ENCODE peak calls at places on chromosome 5, in eight cellular contexts. V is nephron progenitor cell, B is GM23338, U is HCT116, A is HL-60, X is Calu3, I is fibroblast of lung, O is GM12865. W is an unnamed sample.

GRCh38 chr5:97124335-97124734 is 18.1 kb downstream of the LIX1 start:
- DNase-seq in U (no peak), I (peak), B (no peak), X (no peak), V (no peak), A (no peak), O (no peak), W (no peak)

GRCh38 chr5:67033893-67034605 is 162.6 kb downstream of the CD180 start:
- DNase-seq in I (peak), A (no peak), B (no peak), X (no peak), U (no peak), O (no peak), V (no peak), W (no peak)

GRCh38 chr5:122498163-122498562 is 186.1 kb downstream of the SNCAIP start:
- DNase-seq in A (no peak), B (peak), X (no peak), O (no peak), U (no peak), V (peak), I (no peak), W (no peak)

GRCh38 chr5:115179068-115179958 is 9.6 kb upstream of the TRIM36 start:
- DNase-seq in O (peak), X (peak), I (peak), B (peak), V (peak), U (no peak), A (no peak), W (no peak)

GRCh38 chr5:134051305-134051704 is 46.5 kb upstream of the VDAC1 start:
- DNase-seq in V (no peak), U (no peak), B (no peak), I (no peak), O (no peak), X (peak), A (no peak), W (no peak)

GRCh38 chr5:73030995-73031394 is 75.2 kb downstream of the FCHO2 start:
- DNase-seq in U (peak), O (no peak), I (peak), V (no peak), A (no peak), B (peak), X (peak), W (peak)

GRCh38 chr5:128413356-128413755 is 124.7 kb downstream of the FBN2 start:
- DNase-seq in A (no peak), B (no peak), X (no peak), U (no peak), I (peak), V (no peak), O (no peak), W (peak)

GRCh38 chr5:33984671-33985124 is at the start of gene SLC45A2:
- DNase-seq in O (no peak), U (no peak), A (no peak), V (no peak), B (no peak), I (peak), X (no peak), W (no peak)

GRCh38 chr5:54689411-54690251 is 172.1 kb downstream of the SNX18 start:
- DNase-seq in V (no peak), B (no peak), I (peak), A (no peak), X (no peak), U (no peak), O (no peak), W (no peak)

GRCh38 chr5:62000646-62001045 is 305.4 kb upstream of the KIF2A start:
- DNase-seq in X (no peak), V (no peak), B (no peak), A (no peak), O (no peak), U (no peak), I (no peak), W (no peak)

GRCh38 chr5:81878333-81878732 is 93.5 kb upstream of the ATG10 start:
- DNase-seq in U (no peak), I (peak), X (no peak), V (no peak), O (no peak), B (no peak), A (no peak), W (no peak)

GRCh38 chr5:127030259-127031146 is at the start of gene MARCHF3:
- DNase-seq in O (peak), A (peak), U (peak), I (peak), X (peak), B (peak), V (peak), W (peak)

GRCh38 chr5:166046956-166047355 is 2244.5 kb upstream of the WWC1 start:
- DNase-seq in X (no peak), O (no peak), V (no peak), I (no peak), A (no peak), B (no peak), U (no peak), W (no peak)

GRCh38 chr5:121949885-121950284 is 11.9 kb upstream of the SRFBP1 start:
- DNase-seq in X (peak), I (peak), U (peak), A (no peak), O (peak), B (peak), V (peak), W (peak)

GRCh38 chr5:113152053-113152452 is 175.5 kb downstream of the DCP2 start:
- DNase-seq in O (no peak), V (no peak), U (no peak), I (no peak), B (no peak), X (no peak), A (no peak), W (no peak)

GRCh38 chr5:60354322-60354721 is 345.6 kb downstream of the DEPDC1B start:
- DNase-seq in O (no peak), I (no peak), A (no peak), U (no peak), B (no peak), V (no peak), X (no peak), W (no peak)

GRCh38 chr5:175778951-175779475 is 92.4 kb upstream of the CPLX2 start:
- DNase-seq in V (no peak), A (no peak), O (no peak), I (peak), U (peak), X (no peak), B (peak), W (no peak)

GRCh38 chr5:75571547-75571946 is 39.7 kb upstream of the ANKDD1B start:
- DNase-seq in V (no peak), I (no peak), O (peak), X (no peak), B (no peak), U (no peak), A (no peak), W (no peak)

GRCh38 chr5:65103674-65104035 is 334.9 kb downstream of the CWC27 start:
- DNase-seq in V (no peak), A (no peak), I (no peak), O (no peak), U (no peak), X (no peak), B (peak), W (no peak)

DNA sequence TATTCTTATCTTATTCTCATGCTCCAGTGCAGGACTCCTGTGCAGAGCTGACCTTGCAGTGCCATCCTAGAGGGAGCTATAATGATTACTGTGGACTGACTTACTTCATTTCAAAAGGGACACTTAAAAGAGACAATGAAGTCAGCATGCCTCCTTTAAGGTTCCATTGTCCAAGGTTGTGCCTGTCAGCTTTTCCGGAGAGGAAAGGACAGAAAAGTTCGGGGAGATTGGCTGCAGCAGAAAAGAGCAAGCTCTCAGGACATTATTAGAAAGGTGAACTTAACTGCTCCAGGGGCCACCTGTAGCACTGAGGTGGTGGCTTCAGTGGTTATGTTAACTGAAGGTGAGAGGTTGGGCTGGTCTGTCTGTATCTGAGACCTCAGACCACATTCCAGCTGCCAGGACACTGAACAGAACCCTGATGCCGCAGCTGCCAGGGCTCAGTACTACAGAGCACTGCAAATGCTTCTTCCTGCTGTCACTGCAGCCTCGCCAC is 112.9 kb downstream of the ST8SIA4 start:
- DNase-seq in B (peak), O (peak), A (no peak), I (no peak), X (peak), U (no peak), V (no peak), W (no peak)
- TF ChIP-seq CTCF in B (peak), O (no peak), A (no peak), I (no peak), X (peak), U (peak), V (no peak), W (peak)

GRCh38 chr5:137595680-137596079 is 96.6 kb upstream of the SPOCK1 start:
- DNase-seq in U (no peak), X (no peak), B (no peak), O (no peak), A (no peak), I (no peak), V (no peak), W (no peak)

GRCh38 chr5:137600721-137601360 is 101.7 kb upstream of the SPOCK1 start:
- DNase-seq in V (no peak), I (no peak), U (no peak), O (no peak), A (no peak), B (no peak), X (no peak), W (no peak)

GRCh38 chr5:137598341-137598740 is 99.2 kb upstream of the SPOCK1 start:
- DNase-seq in V (no peak), X (no peak), B (no peak), A (no peak), U (no peak), I (no peak), O (no peak), W (no peak)

GRCh38 chr5:137602721-137603273 is 103.7 kb upstream of the SPOCK1 start:
- DNase-seq in B (no peak), I (no peak), X (no peak), A (no peak), O (no peak), U (no peak), V (no peak), W (no peak)

GRCh38 chr5:137599479-137599878 is 100.4 kb upstream of the SPOCK1 start:
- DNase-seq in U (no peak), A (no peak), I (no peak), V (no peak), O (no peak), B (no peak), X (no peak), W (no peak)
- TF ChIP-seq CTCF in U (no peak), A (no peak), I (no peak), V (no peak), O (no peak), B (no peak), X (no peak), W (no peak)

GRCh38 chr5:136805466-136805865 is 440.1 kb upstream of the TRPC7 start:
- DNase-seq in I (no peak), B (no peak), V (no peak), A (no peak), O (no peak), X (no peak), U (no peak), W (no peak)

GRCh38 chr5:136799806-136800372 is 434.5 kb upstream of the TRPC7 start:
- DNase-seq in I (peak), V (no peak), X (no peak), O (no peak), B (peak), A (no peak), U (no peak), W (no peak)

GRCh38 chr5:136802382-136802781 is 437.0 kb upstream of the TRPC7 start:
- DNase-seq in X (peak), O (no peak), A (no peak), I (peak), B (peak), V (no peak), U (no peak), W (peak)
- TF ChIP-seq CTCF in X (no peak), O (no peak), A (no peak), I (peak), B (peak), V (peak), U (no peak), W (peak)

GRCh38 chr5:180090769-180091546 is 19.4 kb upstream of the RNF130 start:
- DNase-seq in A (no peak), I (peak), B (peak), U (peak), V (no peak), X (peak), O (no peak), W (peak)
- TF ChIP-seq CTCF in A (no peak), I (peak), B (peak), U (no peak), V (no peak), X (no peak), O (no peak), W (peak)

GRCh38 chr5:78127875-78128274 is 166.6 kb downstream of the AP3B1 start:
- DNase-seq in U (no peak), V (peak), I (no peak), O (no peak), B (peak), A (no peak), X (peak), W (no peak)
- TF ChIP-seq CTCF in U (peak), V (peak), I (peak), O (peak), B (peak), A (no peak), X (peak), W (peak)

DNA sequence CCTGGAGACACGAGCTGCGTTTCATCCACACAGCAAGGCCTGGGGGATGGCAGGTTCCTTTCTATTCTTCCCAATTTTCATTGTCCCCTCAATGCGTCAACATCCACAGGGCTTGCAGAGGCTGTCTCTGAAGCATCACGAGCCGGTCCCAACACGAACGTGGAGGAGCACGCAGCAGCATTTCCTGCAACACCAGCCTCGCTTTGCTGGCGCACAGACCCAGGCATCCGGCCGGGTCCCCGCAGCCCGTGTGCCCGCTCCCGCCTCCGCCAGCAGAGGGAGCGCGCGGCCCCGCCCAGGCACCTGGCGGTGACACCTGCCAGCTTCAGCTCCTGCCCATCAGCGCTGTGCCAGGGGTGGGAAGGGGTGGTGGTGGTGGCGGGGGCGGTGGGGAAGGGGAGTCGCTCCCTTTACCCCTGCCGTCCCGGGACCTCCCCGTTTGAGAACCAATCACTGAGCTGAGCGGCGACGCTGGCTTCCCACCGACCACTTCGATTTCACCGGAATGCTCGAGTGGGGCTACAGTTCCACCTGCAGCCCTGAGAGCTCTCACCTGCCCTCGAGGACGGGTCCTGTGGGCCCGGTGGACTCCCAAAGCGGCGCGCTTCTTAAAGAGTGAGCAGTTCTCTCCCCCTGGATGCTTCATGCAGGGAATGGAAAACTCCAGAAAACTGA is 464.5 kb downstream of the ICE1 start:
- DNase-seq in V (peak), I (no peak), U (no peak), B (peak), A (no peak), O (peak), X (peak), W (no peak)
- TF ChIP-seq CTCF in V (peak), I (no peak), U (peak), B (peak), A (peak), O (peak), X (peak), W (peak)

DNA sequence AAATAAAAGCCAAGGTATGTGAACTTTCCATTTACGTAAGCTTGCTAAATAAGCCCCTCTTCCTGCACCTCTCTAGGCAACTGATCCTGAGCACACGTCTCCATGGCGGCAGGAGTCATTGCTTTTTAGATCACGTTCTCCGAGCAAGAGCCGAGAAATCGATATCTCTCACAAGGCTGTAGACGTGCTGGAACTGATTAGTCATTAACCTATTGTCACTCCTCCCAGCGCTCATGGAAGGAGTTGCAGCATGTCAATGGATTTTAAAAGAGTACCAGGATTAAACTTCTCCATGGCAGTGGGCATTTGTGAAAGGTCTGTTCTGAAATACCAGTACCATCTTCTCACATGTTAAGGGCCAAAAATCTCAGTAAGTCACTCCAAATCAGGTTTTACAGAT is 4.7 kb upstream of the ADCY2 start:
- DNase-seq in B (peak), X (peak), U (no peak), O (no peak), A (no peak), I (peak), V (no peak), W (no peak)
- TF ChIP-seq CTCF in B (peak), X (no peak), U (no peak), O (no peak), A (no peak), I (no peak), V (no peak), W (no peak)

GRCh38 chr5:28473531-28474107 is 1435.2 kb upstream of the CDH9 start:
- DNase-seq in X (peak), I (peak), O (no peak), U (no peak), A (no peak), V (no peak), B (peak), W (peak)
- TF ChIP-seq CTCF in X (no peak), I (no peak), O (no peak), U (no peak), A (no peak), V (peak), B (peak), W (peak)

GRCh38 chr5:151885138-151885908 is 39.3 kb downstream of the GLRA1 start:
- DNase-seq in U (no peak), O (peak), B (no peak), A (no peak), I (no peak), V (no peak), X (no peak), W (no peak)

GRCh38 chr5:151892393-151892792 is 32.3 kb downstream of the GLRA1 start:
- DNase-seq in U (no peak), O (no peak), X (no peak), V (no peak), B (no peak), A (no peak), I (no peak), W (no peak)

GRCh38 chr5:151889614-151890013 is 35.0 kb downstream of the GLRA1 start:
- DNase-seq in A (no peak), X (no peak), U (no peak), I (no peak), O (no peak), B (no peak), V (no peak), W (no peak)

GRCh38 chr5:151886741-151887261 is 37.9 kb downstream of the GLRA1 start:
- DNase-seq in V (no peak), X (no peak), A (no peak), O (no peak), I (no peak), U (no peak), B (no peak), W (no peak)

DNA sequence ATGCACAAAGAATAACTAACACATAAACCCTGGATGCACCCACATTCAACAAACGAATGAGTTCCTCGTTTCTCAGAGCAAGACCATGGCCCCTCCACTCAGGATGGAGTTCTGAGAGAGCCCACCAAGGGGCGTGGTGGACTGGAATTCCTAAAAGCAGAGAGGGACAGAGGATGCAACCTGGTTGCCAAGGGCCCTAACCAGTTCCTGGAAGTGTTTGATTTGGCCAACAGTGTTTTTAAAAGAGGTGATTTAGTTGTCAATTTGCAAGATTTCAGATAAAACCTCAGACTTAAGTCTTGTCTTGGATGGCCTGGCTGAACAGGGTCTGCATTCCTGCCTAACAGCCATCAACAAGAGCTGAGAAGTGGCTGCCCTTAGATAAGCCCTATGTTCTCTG is 34.4 kb downstream of the GLRA1 start:
- DNase-seq in B (no peak), X (no peak), A (no peak), U (no peak), V (no peak), I (no peak), O (no peak), W (no peak)
- TF ChIP-seq CTCF in B (peak), X (no peak), A (no peak), U (no peak), V (no peak), I (no peak), O (no peak), W (no peak)

GRCh38 chr5:168608821-168609220 is 29.7 kb upstream of the PANK3 start:
- DNase-seq in O (no peak), I (no peak), U (no peak), X (no peak), V (no peak), A (no peak), B (no peak), W (no peak)
- TF ChIP-seq CTCF in O (no peak), I (no peak), U (no peak), X (no peak), V (no peak), A (no peak), B (no peak), W (no peak)

W was measured in astrocyte of the spinal cord.